ENCODE peak calls at places on chromosomes 6 and 20, in four cellular contexts. R is CD8-positive, alpha-beta T cell; F is lower leg skin; N is GM10248. G is an unnamed sample.

GRCh38 chr20:34689486-34689885 is 12.6 kb upstream of the PIGU start:
- DNase-seq in R (no peak), F (no peak), N (no peak), G (no peak)

GRCh38 chr6:41428402-41428994 is 93.1 kb downstream of the NCR2 start:
- DNase-seq in R (no peak), F (peak; percentile 87), N (no peak), G (no peak)

GRCh38 chr6:109760208-109760607 is 69.1 kb downstream of the FIG4 start:
- DNase-seq in R (no peak), F (no peak), N (no peak), G (no peak)

GRCh38 chr6:17032595-17033591 is 69.0 kb upstream of the STMND1 start:
- DNase-seq in R (no peak), F (peak; percentile 95), N (no peak), G (peak; percentile 93)

GRCh38 chr20:1242099-1242498 is 16.3 kb downstream of the RAD21L1 start:
- DNase-seq in R (no peak), F (no peak), N (no peak), G (no peak)

GRCh38 chr6:136607932-136608772 is 57.9 kb upstream of the MAP7 start:
- DNase-seq in R (peak; percentile 78), F (peak; percentile 92), N (peak; percentile 65), G (no peak)

GRCh38 chr6:25930532-25931410 is at the start of gene SLC17A2:
- DNase-seq in R (no peak), F (no peak), N (no peak), G (no peak)

GRCh38 chr6:16420715-16421461 is 182.5 kb downstream of the GMPR start:
- DNase-seq in R (peak; percentile 33), F (no peak), N (peak; percentile 64), G (no peak)

GRCh38 chr6:65231616-65232015 is 475.4 kb downstream of the EYS start:
- DNase-seq in R (no peak), F (no peak), N (no peak), G (no peak)

GRCh38 chr6:168078199-168078942 is 641 bp downstream of the FRMD1 start:
- DNase-seq in R (no peak), F (no peak), N (no peak), G (no peak)

GRCh38 chr6:106535012-106535411 is 94.3 kb downstream of the RTN4IP1 start:
- DNase-seq in R (no peak), F (no peak), N (no peak), G (no peak)

GRCh38 chr6:145544514-145544913 is 190.8 kb downstream of the EPM2A start:
- DNase-seq in R (no peak), F (no peak), N (no peak), G (no peak)

GRCh38 chr6:35642471-35643161 is 46.1 kb downstream of the FKBP5 start:
- DNase-seq in R (no peak), F (no peak), N (no peak), G (no peak)

GRCh38 chr6:15539722-15540270 is 123.0 kb downstream of the DTNBP1 start:
- DNase-seq in R (no peak), F (no peak), N (no peak), G (no peak)

GRCh38 chr6:4169028-4169789 is 33.8 kb upstream of the ECI2 start:
- DNase-seq in R (no peak), F (no peak), N (no peak), G (no peak)

GRCh38 chr6:123829302-123829953 is 25.8 kb downstream of the NKAIN2 start:
- DNase-seq in R (no peak), F (no peak), N (no peak), G (peak; percentile 64)

GRCh38 chr6:144344651-144345050 is 59.5 kb downstream of the UTRN start:
- DNase-seq in R (peak; percentile 40), F (no peak), N (peak; percentile 45), G (no peak)

GRCh38 chr6:144315226-144315980 is 30.3 kb downstream of the UTRN start:
- DNase-seq in R (no peak), F (no peak), N (no peak), G (no peak)

GRCh38 chr6:25660512-25660911 is 8.5 kb downstream of the SCGN start:
- DNase-seq in R (no peak), F (no peak), N (no peak), G (peak; percentile 74)

GRCh38 chr6:156595481-156595880 is 181.7 kb upstream of the ARID1B start:
- DNase-seq in R (no peak), F (no peak), N (no peak), G (no peak)

GRCh38 chr6:169841251-169841650 is 89.8 kb downstream of the ERMARD start:
- DNase-seq in R (no peak), F (no peak), N (no peak), G (no peak)

GRCh38 chr6:100881707-100882040 is 545 bp upstream of the ASCC3 start:
- DNase-seq in R (no peak), F (no peak), N (no peak), G (no peak)

GRCh38 chr6:23350752-23351453 is 775.1 kb upstream of the NRSN1 start:
- DNase-seq in R (no peak), F (no peak), N (no peak), G (no peak)

GRCh38 chr6:140480852-140481251 is 1106.4 kb upstream of the CITED2 start:
- DNase-seq in R (no peak), F (no peak), N (no peak), G (no peak)

GRCh38 chr6:45419574-45420082 is 41.9 kb upstream of the SUPT3H start:
- DNase-seq in R (peak; percentile 65), F (peak; percentile 87), N (peak; percentile 39), G (no peak)

GRCh38 chr6:3871939-3872338 is 22.8 kb downstream of the FAM50B start:
- DNase-seq in R (no peak), F (peak; percentile 67), N (no peak), G (no peak)

GRCh38 chr20:32638848-32639247 is 34.9 kb downstream of the C20orf203 start:
- DNase-seq in R (no peak), F (no peak), N (no peak), G (no peak)

GRCh38 chr6:2141644-2142290 is 103.6 kb downstream of the GMDS start:
- DNase-seq in R (no peak), F (no peak), N (no peak), G (no peak)

GRCh38 chr6:31525932-31526591 is 2.7 kb upstream of the MCCD1 start:
- DNase-seq in R (no peak), F (no peak), N (no peak), G (no peak)

GRCh38 chr6:15547379-15547778 is 115.4 kb downstream of the DTNBP1 start:
- DNase-seq in R (no peak), F (no peak), N (no peak), G (no peak)

GRCh38 chr6:32092760-32093497 is 16.2 kb downstream of the TNXB start:
- DNase-seq in R (no peak), F (no peak), N (no peak), G (no peak)

GRCh38 chr6:158233214-158233795 is 65.2 kb downstream of the GTF2H5 start:
- DNase-seq in R (no peak), F (no peak), N (no peak), G (no peak)

GRCh38 chr6:43963203-43963602 is 164.0 kb downstream of the MRPL14 start:
- DNase-seq in R (no peak), F (no peak), N (no peak), G (no peak)

GRCh38 chr6:6856538-6857523 is 250.9 kb upstream of the RREB1 start:
- DNase-seq in R (peak; percentile 14), F (peak; percentile 91), N (peak; percentile 76), G (no peak)